ENCODE peak calls at places on chromosomes 7 and 10, in nine cellular contexts. K is H4; S is GM13976; N is CD8-positive, alpha-beta memory T cell; I is GM20000; V is foreskin fibroblast; E is activated naive CD4-positive, alpha-beta T cell treated with anti-CD3 and anti-CD28 coated beads, Interleukin-2, amount 10 ng/mL, durations not matched to agents 7 days and 5 days; Y is renal cortical epithelial cell; J is ELR. Z is an unnamed sample.
A peak's percentile ranks its signal among the peaks of the same experiment; 100 is the strongest.

GRCh38 chr10:70655316-70655715 is 17.0 kb upstream of the ADAMTS14 start:
- DNase-seq in S (no peak), K (no peak), E (no peak), J (no peak), Y (no peak), I (no peak), V (no peak), N (no peak), Z (no peak)

GRCh38 chr10:113199459-113199858 is 249.4 kb downstream of the TCF7L2 start:
- DNase-seq in Y (peak; percentile 31), S (no peak), I (no peak), N (no peak), E (no peak), J (peak; percentile 71), K (no peak), V (peak; percentile 18), Z (no peak)

GRCh38 chr7:43921423-43921822 is 4.8 kb upstream of the UBE2D4 start:
- DNase-seq in J (no peak), S (no peak), I (no peak), Y (no peak), N (no peak), E (no peak), K (no peak), V (no peak), Z (no peak)

GRCh38 chr7:116981887-116982430 is 28.7 kb downstream of the ST7 start:
- DNase-seq in J (no peak), K (no peak), N (no peak), S (no peak), V (no peak), E (no peak), Y (no peak), I (no peak), Z (no peak)

GRCh38 chr10:86362129-86362527 is 4.5 kb downstream of the GRID1 start:
- DNase-seq in E (peak; percentile 4), I (no peak), N (no peak), K (no peak), Y (no peak), S (no peak), J (no peak), V (no peak), Z (no peak)

GRCh38 chr7:128887169-128888038 is 23.1 kb downstream of the KCP start:
- DNase-seq in Y (no peak), E (no peak), S (no peak), N (no peak), K (no peak), I (no peak), J (no peak), V (no peak), Z (no peak)

GRCh38 chr10:117175901-117176534 is 21.3 kb upstream of the KCNK18 start:
- DNase-seq in Y (peak; percentile 65), N (peak; percentile 54), S (peak; percentile 76), K (peak; percentile 66), V (peak; percentile 61), E (peak; percentile 81), I (peak; percentile 70), J (peak; percentile 81), Z (peak; percentile 29)

GRCh38 chr10:35356725-35357092 is 20.4 kb downstream of the CCNY start:
- DNase-seq in K (no peak), N (no peak), J (no peak), S (no peak), Y (no peak), V (no peak), I (no peak), E (peak; percentile 28), Z (no peak)

GRCh38 chr10:6755891-6756460 is 175.9 kb upstream of the PRKCQ start:
- DNase-seq in S (no peak), N (no peak), V (peak; percentile 77), J (peak; percentile 79), E (no peak), Y (peak; percentile 95), K (peak; percentile 31), I (peak; percentile 9), Z (no peak)